ENCODE peak calls at places on chromosomes 3 and 15, in seven cellular contexts. One of them, this sample, is unnamed.

GRCh38 chr3:195542261-195542660 is 864 bp downstream of the PPP1R2 start:
- DNase-seq in nephron progenitor cell: no peak
- DNase-seq in GM13977: peak
- DNase-seq in K562: no peak
- DNase-seq in gastrocnemius medialis: no peak
- DNase-seq in psoas muscle: no peak
- DNase-seq in fibroblast of pulmonary artery: no peak
- DNase-seq in this sample: no peak

GRCh38 chr3:119245778-119246177 is 5.1 kb upstream of the B4GALT4 start:
- DNase-seq in nephron progenitor cell: no peak
- DNase-seq in GM13977: no peak
- DNase-seq in K562: no peak
- DNase-seq in gastrocnemius medialis: peak
- DNase-seq in psoas muscle: peak
- DNase-seq in fibroblast of pulmonary artery: peak
- DNase-seq in this sample: no peak

GRCh38 chr3:14177580-14178246 is 688 bp downstream of the XPC start:
- DNase-seq in nephron progenitor cell: no peak
- DNase-seq in GM13977: no peak
- DNase-seq in K562: no peak
- DNase-seq in gastrocnemius medialis: no peak
- DNase-seq in psoas muscle: no peak
- DNase-seq in fibroblast of pulmonary artery: no peak
- DNase-seq in this sample: peak

GRCh38 chr3:110894574-110894973 is 177.0 kb upstream of the NECTIN3 start:
- DNase-seq in nephron progenitor cell: no peak
- DNase-seq in GM13977: no peak
- DNase-seq in K562: no peak
- DNase-seq in gastrocnemius medialis: no peak
- DNase-seq in psoas muscle: no peak
- DNase-seq in fibroblast of pulmonary artery: no peak
- DNase-seq in this sample: no peak

GRCh38 chr3:8490079-8490552 is 11.5 kb upstream of the LMCD1 start:
- DNase-seq in nephron progenitor cell: no peak
- DNase-seq in GM13977: no peak
- DNase-seq in K562: no peak
- DNase-seq in gastrocnemius medialis: peak
- DNase-seq in psoas muscle: peak
- DNase-seq in fibroblast of pulmonary artery: peak
- DNase-seq in this sample: no peak

GRCh38 chr3:140416686-140417085 is 261.2 kb upstream of the TRIM42 start:
- DNase-seq in nephron progenitor cell: no peak
- DNase-seq in GM13977: no peak
- DNase-seq in K562: no peak
- DNase-seq in gastrocnemius medialis: no peak
- DNase-seq in psoas muscle: no peak
- DNase-seq in fibroblast of pulmonary artery: no peak
- DNase-seq in this sample: no peak

GRCh38 chr15:101016581-101016980 is 97.4 kb downstream of the LRRK1 start:
- DNase-seq in nephron progenitor cell: no peak
- DNase-seq in GM13977: no peak
- DNase-seq in K562: no peak
- DNase-seq in gastrocnemius medialis: no peak
- DNase-seq in psoas muscle: no peak
- DNase-seq in fibroblast of pulmonary artery: no peak
- DNase-seq in this sample: no peak

GRCh38 chr3:51819709-51820406 is 40.8 kb upstream of the IQCF6 start:
- DNase-seq in nephron progenitor cell: peak
- DNase-seq in GM13977: no peak
- DNase-seq in K562: peak
- DNase-seq in gastrocnemius medialis: no peak
- DNase-seq in psoas muscle: no peak
- DNase-seq in fibroblast of pulmonary artery: no peak
- DNase-seq in this sample: peak

GRCh38 chr3:24495334-24495994 is 814 bp upstream of the THRB start:
- DNase-seq in nephron progenitor cell: peak
- DNase-seq in GM13977: peak
- DNase-seq in K562: peak
- DNase-seq in gastrocnemius medialis: peak
- DNase-seq in psoas muscle: peak
- DNase-seq in fibroblast of pulmonary artery: no peak
- DNase-seq in this sample: no peak

GRCh38 chr3:126893651-126894050 is 89.3 kb upstream of the PLXNA1 start:
- DNase-seq in nephron progenitor cell: no peak
- DNase-seq in GM13977: no peak
- DNase-seq in K562: no peak
- DNase-seq in gastrocnemius medialis: no peak
- DNase-seq in psoas muscle: no peak
- DNase-seq in fibroblast of pulmonary artery: no peak
- DNase-seq in this sample: no peak

GRCh38 chr15:50247819-50248650 is 17.5 kb downstream of the HDC start:
- DNase-seq in nephron progenitor cell: no peak
- DNase-seq in GM13977: peak
- DNase-seq in K562: no peak
- DNase-seq in gastrocnemius medialis: no peak
- DNase-seq in psoas muscle: no peak
- DNase-seq in fibroblast of pulmonary artery: no peak
- DNase-seq in this sample: peak

GRCh38 chr3:38111696-38112377 is 25.1 kb downstream of the ACAA1 start:
- DNase-seq in nephron progenitor cell: no peak
- DNase-seq in GM13977: no peak
- DNase-seq in K562: no peak
- DNase-seq in gastrocnemius medialis: no peak
- DNase-seq in psoas muscle: no peak
- DNase-seq in fibroblast of pulmonary artery: no peak
- DNase-seq in this sample: no peak

GRCh38 chr15:52220251-52220650 is 29.1 kb upstream of the GNB5 start:
- DNase-seq in nephron progenitor cell: no peak
- DNase-seq in GM13977: no peak
- DNase-seq in K562: no peak
- DNase-seq in gastrocnemius medialis: no peak
- DNase-seq in psoas muscle: no peak
- DNase-seq in fibroblast of pulmonary artery: no peak
- DNase-seq in this sample: no peak

GRCh38 chr15:52218816-52219215 is 27.6 kb upstream of the GNB5 start:
- DNase-seq in nephron progenitor cell: no peak
- DNase-seq in GM13977: no peak
- DNase-seq in K562: no peak
- DNase-seq in gastrocnemius medialis: no peak
- DNase-seq in psoas muscle: no peak
- DNase-seq in fibroblast of pulmonary artery: no peak
- DNase-seq in this sample: no peak

GRCh38 chr15:52214553-52214952 is 23.4 kb upstream of the GNB5 start:
- DNase-seq in nephron progenitor cell: no peak
- DNase-seq in GM13977: no peak
- DNase-seq in K562: no peak
- DNase-seq in gastrocnemius medialis: no peak
- DNase-seq in psoas muscle: no peak
- DNase-seq in fibroblast of pulmonary artery: no peak
- DNase-seq in this sample: no peak

GRCh38 chr15:52220896-52221660 is 29.9 kb upstream of the GNB5 start:
- DNase-seq in nephron progenitor cell: no peak
- DNase-seq in GM13977: no peak
- DNase-seq in K562: no peak
- DNase-seq in gastrocnemius medialis: no peak
- DNase-seq in psoas muscle: no peak
- DNase-seq in fibroblast of pulmonary artery: no peak
- DNase-seq in this sample: no peak

GRCh38 chr15:52217186-52217585 is 26.0 kb upstream of the GNB5 start:
- DNase-seq in nephron progenitor cell: peak
- DNase-seq in GM13977: no peak
- DNase-seq in K562: peak
- DNase-seq in gastrocnemius medialis: peak
- DNase-seq in psoas muscle: peak
- DNase-seq in fibroblast of pulmonary artery: no peak
- DNase-seq in this sample: peak
- TF ChIP-seq CTCF in nephron progenitor cell: peak
- TF ChIP-seq CTCF in GM13977: peak
- TF ChIP-seq CTCF in K562: peak
- TF ChIP-seq CTCF in gastrocnemius medialis: no peak
- TF ChIP-seq CTCF in psoas muscle: no peak
- TF ChIP-seq CTCF in fibroblast of pulmonary artery: no peak
- TF ChIP-seq CTCF in this sample: no peak

GRCh38 chr3:94110854-94111253 is 48.0 kb downstream of the NSUN3 start:
- DNase-seq in nephron progenitor cell: no peak
- DNase-seq in GM13977: no peak
- DNase-seq in K562: no peak
- DNase-seq in gastrocnemius medialis: no peak
- DNase-seq in psoas muscle: no peak
- DNase-seq in fibroblast of pulmonary artery: no peak
- DNase-seq in this sample: no peak

GRCh38 chr3:94118390-94118789 is 55.5 kb downstream of the NSUN3 start:
- DNase-seq in nephron progenitor cell: no peak
- DNase-seq in GM13977: no peak
- DNase-seq in K562: no peak
- DNase-seq in gastrocnemius medialis: no peak
- DNase-seq in psoas muscle: no peak
- DNase-seq in fibroblast of pulmonary artery: no peak
- DNase-seq in this sample: no peak

GRCh38 chr3:94114667-94115066 is 51.8 kb downstream of the NSUN3 start:
- DNase-seq in nephron progenitor cell: no peak
- DNase-seq in GM13977: no peak
- DNase-seq in K562: no peak
- DNase-seq in gastrocnemius medialis: no peak
- DNase-seq in psoas muscle: no peak
- DNase-seq in fibroblast of pulmonary artery: no peak
- DNase-seq in this sample: no peak

GRCh38 chr3:94117729-94118128 is 54.9 kb downstream of the NSUN3 start:
- DNase-seq in nephron progenitor cell: no peak
- DNase-seq in GM13977: no peak
- DNase-seq in K562: no peak
- DNase-seq in gastrocnemius medialis: no peak
- DNase-seq in psoas muscle: no peak
- DNase-seq in fibroblast of pulmonary artery: no peak
- DNase-seq in this sample: no peak

DNA sequence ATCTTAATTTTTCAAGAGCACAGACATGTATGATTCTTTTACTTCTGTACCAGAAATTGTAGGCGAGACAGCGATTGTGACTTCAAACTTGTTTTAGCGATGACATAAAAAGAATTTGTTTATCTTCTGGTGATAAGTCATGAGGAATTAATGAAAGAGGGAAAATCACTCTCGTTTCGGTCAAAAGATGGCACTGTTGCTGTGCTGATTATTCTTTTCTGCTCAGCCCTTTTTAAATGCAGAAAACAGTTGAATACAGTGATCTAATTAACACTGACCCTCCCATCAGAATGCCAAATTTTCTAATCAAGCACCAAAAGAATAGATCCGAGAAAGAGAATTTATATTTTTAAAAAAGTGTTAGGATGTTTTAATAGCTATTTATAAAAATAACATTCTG is 52.6 kb downstream of the NSUN3 start:
- DNase-seq in nephron progenitor cell: no peak
- DNase-seq in GM13977: no peak
- DNase-seq in K562: no peak
- DNase-seq in gastrocnemius medialis: no peak
- DNase-seq in psoas muscle: no peak
- DNase-seq in fibroblast of pulmonary artery: peak
- DNase-seq in this sample: no peak
- TF ChIP-seq CTCF in nephron progenitor cell: no peak
- TF ChIP-seq CTCF in GM13977: peak
- TF ChIP-seq CTCF in K562: no peak
- TF ChIP-seq CTCF in gastrocnemius medialis: no peak
- TF ChIP-seq CTCF in psoas muscle: no peak
- TF ChIP-seq CTCF in fibroblast of pulmonary artery: peak
- TF ChIP-seq CTCF in this sample: no peak

GRCh38 chr3:176927985-176928931 is 269.0 kb downstream of the TBL1XR1 start:
- DNase-seq in nephron progenitor cell: no peak
- DNase-seq in GM13977: no peak
- DNase-seq in K562: no peak
- DNase-seq in gastrocnemius medialis: no peak
- DNase-seq in psoas muscle: no peak
- DNase-seq in fibroblast of pulmonary artery: no peak
- DNase-seq in this sample: no peak
- TF ChIP-seq CTCF in nephron progenitor cell: no peak
- TF ChIP-seq CTCF in GM13977: no peak
- TF ChIP-seq CTCF in K562: no peak
- TF ChIP-seq CTCF in gastrocnemius medialis: no peak
- TF ChIP-seq CTCF in psoas muscle: no peak
- TF ChIP-seq CTCF in fibroblast of pulmonary artery: no peak
- TF ChIP-seq CTCF in this sample: no peak

DNA sequence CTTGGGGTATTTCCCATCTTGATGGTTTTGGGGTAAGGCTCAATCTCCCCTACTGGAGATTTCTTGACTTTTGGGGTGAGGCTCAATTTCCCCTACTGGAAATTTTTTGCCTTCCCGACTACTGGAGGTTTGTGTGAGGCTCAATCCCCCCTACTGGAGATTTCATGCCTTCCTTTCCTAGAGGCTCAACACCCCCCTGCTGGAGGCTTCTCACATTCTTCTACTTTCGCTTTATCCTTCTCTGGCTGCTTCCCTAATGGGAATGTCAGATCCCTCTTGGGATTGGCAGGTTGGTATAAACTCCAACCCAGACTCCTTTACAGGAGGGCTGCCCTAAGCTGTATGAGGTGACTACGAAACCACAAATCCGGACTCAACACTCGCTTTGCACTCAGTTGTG is 49.2 kb downstream of the KATNBL1 start:
- DNase-seq in nephron progenitor cell: no peak
- DNase-seq in GM13977: no peak
- DNase-seq in K562: peak
- DNase-seq in gastrocnemius medialis: no peak
- DNase-seq in psoas muscle: no peak
- DNase-seq in fibroblast of pulmonary artery: no peak
- DNase-seq in this sample: no peak
- TF ChIP-seq CTCF in nephron progenitor cell: no peak
- TF ChIP-seq CTCF in GM13977: no peak
- TF ChIP-seq CTCF in K562: peak
- TF ChIP-seq CTCF in gastrocnemius medialis: no peak
- TF ChIP-seq CTCF in psoas muscle: no peak
- TF ChIP-seq CTCF in fibroblast of pulmonary artery: no peak
- TF ChIP-seq CTCF in this sample: no peak

GRCh38 chr3:20729185-20729584 is 543.2 kb upstream of the SGO1 start:
- DNase-seq in nephron progenitor cell: no peak
- DNase-seq in GM13977: no peak
- DNase-seq in K562: no peak
- DNase-seq in gastrocnemius medialis: no peak
- DNase-seq in psoas muscle: no peak
- DNase-seq in fibroblast of pulmonary artery: no peak
- DNase-seq in this sample: no peak
- TF ChIP-seq CTCF in nephron progenitor cell: no peak
- TF ChIP-seq CTCF in GM13977: no peak
- TF ChIP-seq CTCF in K562: no peak
- TF ChIP-seq CTCF in gastrocnemius medialis: no peak
- TF ChIP-seq CTCF in psoas muscle: no peak
- TF ChIP-seq CTCF in fibroblast of pulmonary artery: no peak
- TF ChIP-seq CTCF in this sample: no peak

DNA sequence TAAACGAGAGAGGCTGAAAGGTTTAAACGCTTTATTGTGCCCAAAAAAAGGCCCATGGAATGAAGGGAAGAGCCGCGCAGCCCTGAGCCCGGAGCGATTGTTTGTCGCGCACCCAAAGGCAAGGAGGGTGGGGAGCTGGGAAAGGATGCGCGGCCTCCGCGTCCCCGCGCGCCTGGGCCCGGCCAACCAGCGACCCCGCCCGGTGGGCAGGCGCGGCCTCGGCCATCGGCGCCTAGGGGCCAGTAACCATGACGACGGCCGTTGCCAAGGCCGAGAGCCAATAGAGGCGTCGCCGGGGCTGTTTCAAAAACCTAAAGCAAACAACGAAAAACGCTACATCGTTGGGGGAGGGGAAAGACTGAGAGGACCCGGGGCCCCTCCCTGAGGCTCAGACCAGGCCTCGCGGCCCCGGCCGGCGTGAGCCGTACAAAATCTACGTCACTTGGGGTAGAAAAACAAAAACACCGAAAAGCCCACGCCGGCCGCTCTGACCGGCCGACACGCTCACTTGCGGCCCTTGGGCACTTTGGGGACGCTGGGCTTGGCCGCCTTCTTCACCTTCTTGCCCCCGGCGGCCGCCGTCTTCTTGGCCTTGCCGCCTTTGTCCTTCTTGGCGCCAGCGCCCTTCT is 36.2 kb downstream of the HMCES start:
- DNase-seq in nephron progenitor cell: peak
- DNase-seq in GM13977: peak
- DNase-seq in K562: peak
- DNase-seq in gastrocnemius medialis: peak
- DNase-seq in psoas muscle: peak
- DNase-seq in fibroblast of pulmonary artery: peak
- DNase-seq in this sample: peak
- TF ChIP-seq CTCF in nephron progenitor cell: no peak
- TF ChIP-seq CTCF in GM13977: peak
- TF ChIP-seq CTCF in K562: peak
- TF ChIP-seq CTCF in gastrocnemius medialis: no peak
- TF ChIP-seq CTCF in psoas muscle: no peak
- TF ChIP-seq CTCF in fibroblast of pulmonary artery: no peak
- TF ChIP-seq CTCF in this sample: no peak

This sample was measured in activated CD8-positive, alpha-beta T cell treated with anti-CD3 and anti-CD28 coated beads for 36 hours.